ENCODE peak calls at places on chromosomes 13 and 19, in seven cellular contexts. One of them, this sample, is unnamed.

GRCh38 chr19:13902993-13903555 is 2.8 kb downstream of the BRME1 start:
- DNase-seq in NCI-H1930: no peak
- DNase-seq in HS-5: no peak
- DNase-seq in neural progenitor cell: no peak
- DNase-seq in activated T-cell treated with anti-CD3 and anti-CD28 coated beads for 24 hours: no peak
- DNase-seq in pancreas: no peak
- DNase-seq in NCI-H1092 treated with DMSO at 0.1 percent for 48 hours: no peak
- DNase-seq in this sample: no peak

GRCh38 chr13:47337781-47338507 is 441.1 kb upstream of the HTR2A start:
- DNase-seq in neural progenitor cell: peak
- DNase-seq in NCI-H1092 treated with DMSO at 0.1 percent for 48 hours: no peak
- DNase-seq in HS-5: no peak
- DNase-seq in NCI-H1930: no peak
- DNase-seq in pancreas: no peak
- DNase-seq in activated T-cell treated with anti-CD3 and anti-CD28 coated beads for 24 hours: no peak
- DNase-seq in this sample: no peak

GRCh38 chr19:43644181-43644580 is 4.5 kb upstream of the CADM4 start:
- DNase-seq in NCI-H1092 treated with DMSO at 0.1 percent for 48 hours: no peak
- DNase-seq in NCI-H1930: no peak
- DNase-seq in pancreas: no peak
- DNase-seq in HS-5: no peak
- DNase-seq in neural progenitor cell: no peak
- DNase-seq in activated T-cell treated with anti-CD3 and anti-CD28 coated beads for 24 hours: no peak
- DNase-seq in this sample: no peak

GRCh38 chr13:49421391-49421790 is 22.5 kb downstream of the CAB39L start:
- DNase-seq in pancreas: no peak
- DNase-seq in NCI-H1930: no peak
- DNase-seq in activated T-cell treated with anti-CD3 and anti-CD28 coated beads for 24 hours: no peak
- DNase-seq in NCI-H1092 treated with DMSO at 0.1 percent for 48 hours: no peak
- DNase-seq in HS-5: no peak
- DNase-seq in neural progenitor cell: peak
- DNase-seq in this sample: peak

GRCh38 chr13:21344662-21345176 is 114.4 kb downstream of the ZDHHC20 start:
- DNase-seq in HS-5: no peak
- DNase-seq in NCI-H1092 treated with DMSO at 0.1 percent for 48 hours: no peak
- DNase-seq in NCI-H1930: no peak
- DNase-seq in neural progenitor cell: no peak
- DNase-seq in pancreas: no peak
- DNase-seq in activated T-cell treated with anti-CD3 and anti-CD28 coated beads for 24 hours: no peak
- DNase-seq in this sample: no peak

GRCh38 chr13:83829800-83830199 is 52.5 kb downstream of the SLITRK1 start:
- DNase-seq in pancreas: no peak
- DNase-seq in NCI-H1930: no peak
- DNase-seq in NCI-H1092 treated with DMSO at 0.1 percent for 48 hours: no peak
- DNase-seq in activated T-cell treated with anti-CD3 and anti-CD28 coated beads for 24 hours: no peak
- DNase-seq in neural progenitor cell: no peak
- DNase-seq in HS-5: no peak
- DNase-seq in this sample: no peak

GRCh38 chr13:28955264-28955966 is 135.3 kb downstream of the MTUS2 start:
- DNase-seq in HS-5: no peak
- DNase-seq in pancreas: no peak
- DNase-seq in NCI-H1930: no peak
- DNase-seq in activated T-cell treated with anti-CD3 and anti-CD28 coated beads for 24 hours: no peak
- DNase-seq in neural progenitor cell: no peak
- DNase-seq in NCI-H1092 treated with DMSO at 0.1 percent for 48 hours: no peak
- DNase-seq in this sample: no peak

GRCh38 chr13:70380809-70381208 is 272.6 kb upstream of the KLHL1 start:
- DNase-seq in neural progenitor cell: no peak
- DNase-seq in NCI-H1930: no peak
- DNase-seq in activated T-cell treated with anti-CD3 and anti-CD28 coated beads for 24 hours: no peak
- DNase-seq in pancreas: no peak
- DNase-seq in HS-5: no peak
- DNase-seq in NCI-H1092 treated with DMSO at 0.1 percent for 48 hours: no peak
- DNase-seq in this sample: no peak

GRCh38 chr19:35389192-35389861 is 18.5 kb downstream of the GPR42 start:
- DNase-seq in activated T-cell treated with anti-CD3 and anti-CD28 coated beads for 24 hours: no peak
- DNase-seq in neural progenitor cell: no peak
- DNase-seq in pancreas: no peak
- DNase-seq in NCI-H1930: no peak
- DNase-seq in HS-5: no peak
- DNase-seq in NCI-H1092 treated with DMSO at 0.1 percent for 48 hours: no peak
- DNase-seq in this sample: no peak

GRCh38 chr13:58085819-58086218 is 454.3 kb downstream of the PCDH17 start:
- DNase-seq in activated T-cell treated with anti-CD3 and anti-CD28 coated beads for 24 hours: no peak
- DNase-seq in neural progenitor cell: no peak
- DNase-seq in NCI-H1930: no peak
- DNase-seq in NCI-H1092 treated with DMSO at 0.1 percent for 48 hours: no peak
- DNase-seq in pancreas: no peak
- DNase-seq in HS-5: no peak
- DNase-seq in this sample: no peak

GRCh38 chr13:39321578-39321977 is 281.4 kb downstream of the LHFPL6 start:
- DNase-seq in HS-5: no peak
- DNase-seq in NCI-H1092 treated with DMSO at 0.1 percent for 48 hours: no peak
- DNase-seq in activated T-cell treated with anti-CD3 and anti-CD28 coated beads for 24 hours: no peak
- DNase-seq in NCI-H1930: no peak
- DNase-seq in pancreas: no peak
- DNase-seq in neural progenitor cell: no peak
- DNase-seq in this sample: no peak

GRCh38 chr19:44800461-44800860 is 8.4 kb upstream of the BCAM start:
- DNase-seq in pancreas: peak
- DNase-seq in activated T-cell treated with anti-CD3 and anti-CD28 coated beads for 24 hours: peak
- DNase-seq in HS-5: peak
- DNase-seq in NCI-H1930: peak
- DNase-seq in NCI-H1092 treated with DMSO at 0.1 percent for 48 hours: peak
- DNase-seq in neural progenitor cell: peak
- DNase-seq in this sample: peak

GRCh38 chr19:42081584-42082258 is 5.8 kb downstream of the ZNF574 start:
- DNase-seq in HS-5: no peak
- DNase-seq in neural progenitor cell: no peak
- DNase-seq in NCI-H1092 treated with DMSO at 0.1 percent for 48 hours: no peak
- DNase-seq in activated T-cell treated with anti-CD3 and anti-CD28 coated beads for 24 hours: no peak
- DNase-seq in NCI-H1930: peak
- DNase-seq in pancreas: no peak
- DNase-seq in this sample: peak

GRCh38 chr19:47256688-47257410 is 524 bp downstream of the CCDC9 start:
- DNase-seq in activated T-cell treated with anti-CD3 and anti-CD28 coated beads for 24 hours: peak
- DNase-seq in neural progenitor cell: peak
- DNase-seq in NCI-H1092 treated with DMSO at 0.1 percent for 48 hours: peak
- DNase-seq in HS-5: peak
- DNase-seq in pancreas: peak
- DNase-seq in NCI-H1930: peak
- DNase-seq in this sample: peak

This sample was measured in A549.